ENCODE peak calls at places on chromosome 18, in ten cellular contexts. V is putamen; C is HTR-8/SVneo; G is lower lobe of right lung; A is fibroblast of the conjunctiva; U is T-cell; O is neural crest cell; L is stimulated activated CD4-positive, alpha-beta T cell treated with anti-CD3 and anti-CD28 coated beads, Interleukin-12 subunit alpha, Interleukin-12 subunit beta, amount 100 ng/mL, for 48 hours; Y is NAMALWA; K is ACHN. B is an unnamed sample.

GRCh38 chr18:24138884-24139616 is at the start of gene CABYR:
- DNase-seq in V (peak; percentile 86), C (peak; percentile 64), G (peak; percentile 74), A (peak; percentile 77), U (peak; percentile 77), O (peak; percentile 77), L (peak; percentile 60), Y (no peak), K (peak; percentile 92), B (peak; percentile 63)

GRCh38 chr18:21703241-21703820 is 1.2 kb downstream of the ABHD3 start:
- DNase-seq in V (no peak), C (peak; percentile 10), G (no peak), A (no peak), U (no peak), O (peak; percentile 14), L (no peak), Y (peak; percentile 74), K (peak; percentile 5), B (no peak)

GRCh38 chr18:36496022-36496421 is 198.5 kb downstream of the FHOD3 start:
- DNase-seq in V (no peak), C (no peak), G (no peak), A (no peak), U (no peak), O (no peak), L (no peak), Y (peak; percentile 22), K (no peak), B (no peak)

GRCh38 chr18:78725426-78725825 is 254.2 kb upstream of the SALL3 start:
- DNase-seq in V (no peak), C (no peak), G (no peak), A (no peak), U (no peak), O (no peak), L (no peak), Y (no peak), K (no peak), B (no peak)

GRCh38 chr18:49030692-49031443 is 80.1 kb upstream of the SMAD7 start:
- DNase-seq in V (no peak), C (no peak), G (no peak), A (no peak), U (no peak), O (no peak), L (no peak), Y (no peak), K (no peak), B (no peak)

GRCh38 chr18:13120967-13121586 is 97.5 kb upstream of the LDLRAD4 start:
- DNase-seq in V (peak; percentile 22), C (no peak), G (no peak), A (peak; percentile 18), U (no peak), O (no peak), L (no peak), Y (no peak), K (no peak), B (no peak)

GRCh38 chr18:12236934-12237832 is 17.0 kb upstream of the CIDEA start:
- DNase-seq in V (no peak), C (peak; percentile 62), G (peak; percentile 75), A (peak; percentile 26), U (peak; percentile 49), O (peak; percentile 94), L (peak; percentile 73), Y (peak; percentile 68), K (peak; percentile 48), B (peak; percentile 45)

GRCh38 chr18:40159141-40160017 is 1795.7 kb upstream of the PIK3C3 start:
- DNase-seq in V (peak; percentile 10), C (peak; percentile 1), G (no peak), A (peak; percentile 42), U (no peak), O (no peak), L (no peak), Y (peak; percentile 32), K (peak; percentile 24), B (no peak)

GRCh38 chr18:57188851-57189565 is 42.1 kb downstream of the BOD1L2 start:
- DNase-seq in V (no peak), C (no peak), G (no peak), A (no peak), U (no peak), O (no peak), L (no peak), Y (no peak), K (no peak), B (no peak)

GRCh38 chr18:46575851-46576250 is 81.2 kb downstream of the LOXHD1 start:
- DNase-seq in V (no peak), C (no peak), G (no peak), A (no peak), U (no peak), O (no peak), L (no peak), Y (no peak), K (no peak), B (no peak)

GRCh38 chr18:56516769-56517168 is 121.6 kb downstream of the TXNL1 start:
- DNase-seq in V (no peak), C (no peak), G (no peak), A (no peak), U (no peak), O (no peak), L (no peak), Y (no peak), K (no peak), B (no peak)

B was measured in activated T-helper 9 cell treated with anti-CD3 and anti-CD28 coated beads, Interleukin-2, amount 50 U/mL, for 16 hours.